ENCODE peak calls at places on chromosome 18, in four cellular contexts. T is NCI-H2081, U is A172, O is tibial nerve. M is an unnamed sample.

GRCh38 chr18:27860011-27860410 is 316.9 kb downstream of the CDH2 start:
- DNase-seq in T (no peak), O (no peak), U (peak), M (no peak)

GRCh38 chr18:31979714-31980113 is 36.8 kb upstream of the TRAPPC8 start:
- DNase-seq in U (no peak), T (no peak), O (no peak), M (no peak)

GRCh38 chr18:56575819-56576663 is 62.4 kb downstream of the TXNL1 start:
- DNase-seq in O (no peak), T (peak), U (peak), M (no peak)

GRCh38 chr18:80154293-80154692 is 45.2 kb downstream of the ADNP2 start:
- DNase-seq in O (no peak), T (peak), U (no peak), M (no peak)

GRCh38 chr18:11884396-11885030 is 23.6 kb downstream of the MPPE1 start:
- DNase-seq in U (no peak), T (no peak), O (no peak), M (no peak)

GRCh38 chr18:4455113-4455811 is at the start of gene DLGAP1:
- DNase-seq in T (peak), O (no peak), U (no peak), M (no peak)

GRCh38 chr18:74944676-74945075 is 264.3 kb downstream of the PTGR3 start:
- DNase-seq in O (no peak), T (no peak), U (no peak), M (no peak)

GRCh38 chr18:4040391-4041172 is 414.5 kb downstream of the DLGAP1 start:
- DNase-seq in O (no peak), T (no peak), U (no peak), M (no peak)

GRCh38 chr18:67551146-67551545 is 34.6 kb upstream of the DSEL start:
- DNase-seq in O (no peak), T (no peak), U (no peak), M (no peak)

M was measured in T-helper 9 cell.